ENCODE peak calls at places on chromosome 7, in five cellular contexts. E, I, D, J and F are unnamed samples.

GRCh38 chr7:21253740-21254687 is 173.9 kb upstream of the SP4 start:
- DNase-seq in E (peak), I (peak), D (peak), J (peak), F (peak)

GRCh38 chr7:140990193-140990962 is 24.4 kb downstream of the MRPS33 start:
- DNase-seq in E (no peak), I (no peak), D (no peak), J (no peak), F (no peak)

GRCh38 chr7:99407849-99408346 is 499 bp downstream of the PDAP1 start:
- DNase-seq in E (peak), I (peak), D (peak), J (peak), F (no peak)

GRCh38 chr7:48130658-48131108 is 40.6 kb upstream of the ABCA13 start:
- DNase-seq in E (no peak), I (no peak), D (no peak), J (no peak), F (no peak)

GRCh38 chr7:32059289-32060045 is 10.7 kb downstream of the PDE1C start:
- DNase-seq in E (peak), I (no peak), D (peak), J (no peak), F (no peak)

GRCh38 chr7:70614237-70614984 is 517.5 kb upstream of the GALNT17 start:
- DNase-seq in E (peak), I (peak), D (peak), J (peak), F (no peak)

GRCh38 chr7:28123752-28124151 is 56.8 kb downstream of the JAZF1 start:
- DNase-seq in E (no peak), I (no peak), D (no peak), J (no peak), F (no peak)

GRCh38 chr7:116809636-116810266 is 52.6 kb upstream of the CAPZA2 start:
- DNase-seq in E (peak), I (peak), D (peak), J (peak), F (no peak)

GRCh38 chr7:24922099-24922773 is 57.7 kb downstream of the OSBPL3 start:
- DNase-seq in E (no peak), I (no peak), D (no peak), J (no peak), F (no peak)

GRCh38 chr7:66261941-66262340 is 56.8 kb downstream of the TPST1 start:
- DNase-seq in E (no peak), I (no peak), D (no peak), J (no peak), F (no peak)

GRCh38 chr7:121741896-121742295 is 131.1 kb upstream of the PTPRZ1 start:
- DNase-seq in E (no peak), I (no peak), D (no peak), J (no peak), F (no peak)

GRCh38 chr7:9242604-9243003 is 809.2 kb downstream of the NXPH1 start:
- DNase-seq in E (no peak), I (no peak), D (no peak), J (no peak), F (no peak)

GRCh38 chr7:50761722-50762121 is 21.0 kb downstream of the GRB10 start:
- DNase-seq in E (no peak), I (no peak), D (no peak), J (no peak), F (no peak)

GRCh38 chr7:39567294-39567693 is 1.1 kb downstream of the YAE1 start:
- DNase-seq in E (no peak), I (no peak), D (no peak), J (no peak), F (no peak)

GRCh38 chr7:74343281-74344127 is 54.3 kb downstream of the CLIP2 start:
- DNase-seq in E (no peak), I (no peak), D (no peak), J (no peak), F (no peak)

GRCh38 chr7:129529643-129530042 is 27.3 kb downstream of the SMKR1 start:
- DNase-seq in E (peak), I (no peak), D (no peak), J (no peak), F (no peak)

GRCh38 chr7:157466473-157467261 is 129.9 kb downstream of the DNAJB6 start:
- DNase-seq in E (no peak), I (peak), D (no peak), J (peak), F (no peak)

GRCh38 chr7:27247452-27248426 is 5.1 kb downstream of the EVX1 start:
- DNase-seq in E (no peak), I (no peak), D (no peak), J (no peak), F (no peak)

GRCh38 chr7:138745189-138745588 is 44.0 kb upstream of the SVOPL start:
- DNase-seq in E (no peak), I (no peak), D (no peak), J (no peak), F (no peak)

GRCh38 chr7:134546903-134547737 is 1.8 kb upstream of the AKR1B15 start:
- DNase-seq in E (peak), I (peak), D (peak), J (peak), F (peak)

GRCh38 chr7:11069591-11069990 is 95.9 kb downstream of the PHF14 start:
- DNase-seq in E (no peak), I (no peak), D (no peak), J (no peak), F (no peak)

GRCh38 chr7:135147899-135148721 is at the start of gene TMEM140:
- DNase-seq in E (no peak), I (peak), D (peak), J (no peak), F (peak)

GRCh38 chr7:66344166-66344565 is 139.0 kb downstream of the TPST1 start:
- DNase-seq in E (no peak), I (no peak), D (no peak), J (no peak), F (no peak)

GRCh38 chr7:1558841-1559625 is 3.0 kb upstream of the TMEM184A start:
- DNase-seq in E (no peak), I (no peak), D (no peak), J (no peak), F (no peak)

GRCh38 chr7:117264716-117265115 is 58.1 kb downstream of the WNT2 start:
- DNase-seq in E (no peak), I (no peak), D (no peak), J (no peak), F (no peak)

GRCh38 chr7:135976312-135977019 is 693 bp downstream of the MTPN start:
- DNase-seq in E (peak), I (peak), D (peak), J (no peak), F (peak)

GRCh38 chr7:95478139-95479037 is 7.4 kb upstream of the ASB4 start:
- DNase-seq in E (peak), I (peak), D (peak), J (peak), F (no peak)

GRCh38 chr7:112214887-112215286 is 8.4 kb downstream of the ZNF277 start:
- DNase-seq in E (no peak), I (no peak), D (no peak), J (no peak), F (no peak)

GRCh38 chr7:101319401-101319800 is 2.2 kb downstream of the IFT22 start:
- DNase-seq in E (no peak), I (no peak), D (no peak), J (no peak), F (no peak)

GRCh38 chr7:112202819-112203218 is 3.4 kb downstream of the DOCK4 start:
- DNase-seq in E (no peak), I (peak), D (peak), J (no peak), F (no peak)

GRCh38 chr7:17623546-17624185 is 316.6 kb downstream of the SNX13 start:
- DNase-seq in E (peak), I (no peak), D (no peak), J (no peak), F (no peak)

GRCh38 chr7:66629222-66629658 is 559 bp downstream of the KCTD7 start:
- DNase-seq in E (peak), I (no peak), D (no peak), J (peak), F (no peak)

GRCh38 chr7:19982841-19983835 is 209.7 kb upstream of the TMEM196 start:
- DNase-seq in E (peak), I (peak), D (peak), J (peak), F (no peak)

GRCh38 chr7:85733163-85733915 is 546.5 kb upstream of the SEMA3D start:
- DNase-seq in E (no peak), I (no peak), D (no peak), J (no peak), F (no peak)

GRCh38 chr7:50781371-50781770 is 1.3 kb downstream of the GRB10 start:
- DNase-seq in E (no peak), I (no peak), D (no peak), J (peak), F (no peak)

GRCh38 chr7:22356855-22357310 is at the start of gene RAPGEF5:
- DNase-seq in E (peak), I (peak), D (peak), J (peak), F (no peak)

GRCh38 chr7:128697301-128697905 is 25.3 kb downstream of the GARIN1A start:
- DNase-seq in E (peak), I (peak), D (peak), J (peak), F (peak)

GRCh38 chr7:57384380-57384779 is 65.6 kb upstream of the ZNF716 start:
- DNase-seq in E (no peak), I (no peak), D (no peak), J (no peak), F (no peak)

GRCh38 chr7:101386558-101387199 is 24.0 kb downstream of the COL26A1 start:
- DNase-seq in E (peak), I (no peak), D (peak), J (peak), F (no peak)

GRCh38 chr7:123271231-123271630 is 71.5 kb upstream of the SLC13A1 start:
- DNase-seq in E (no peak), I (no peak), D (peak), J (no peak), F (no peak)

GRCh38 chr7:5430612-5430947 is 6.9 kb upstream of the TNRC18 start:
- DNase-seq in E (no peak), I (no peak), D (no peak), J (no peak), F (no peak)
- H3K4me3 ChIP-seq in E (peak), I (no peak), D (no peak), J (no peak), F (no peak)

GRCh38 chr7:158614695-158615094 is 27.1 kb upstream of the PTPRN2 start:
- DNase-seq in E (no peak), I (no peak), D (no peak), J (no peak), F (no peak)

GRCh38 chr7:158617737-158618128 is 30.1 kb upstream of the PTPRN2 start:
- DNase-seq in E (peak), I (no peak), D (no peak), J (no peak), F (no peak)

GRCh38 chr7:158618745-158619140 is 31.1 kb upstream of the PTPRN2 start:
- DNase-seq in E (no peak), I (no peak), D (no peak), J (no peak), F (no peak)

GRCh38 chr7:158613481-158613880 is 25.9 kb upstream of the PTPRN2 start:
- DNase-seq in E (no peak), I (no peak), D (no peak), J (no peak), F (no peak)

DNA sequence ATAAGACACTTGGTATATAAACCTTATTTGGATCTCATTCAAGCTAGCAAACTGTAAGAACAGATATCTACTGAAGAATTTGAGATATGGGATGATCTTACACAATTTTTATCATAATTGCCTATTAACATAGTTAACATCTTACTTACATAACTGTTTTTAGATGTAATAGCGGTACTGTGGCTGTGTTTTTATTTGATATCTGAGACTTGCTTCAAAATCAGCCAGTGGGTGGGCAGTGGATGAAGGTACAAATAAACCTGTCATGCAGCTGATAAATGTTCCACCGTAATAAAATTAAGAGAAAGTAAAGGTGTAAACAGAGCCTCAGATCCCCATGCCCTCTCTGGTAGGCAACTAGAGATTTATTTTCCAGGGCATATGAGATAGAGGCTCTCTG is 28.4 kb upstream of the PTPRN2 start:
- DNase-seq in E (no peak), I (no peak), D (no peak), J (no peak), F (no peak)
- H3K27ac ChIP-seq in E (peak), I (no peak), D (no peak), J (no peak), F (no peak)

GRCh38 chr7:148503900-148504487 is 86.6 kb upstream of the C7orf33 start:
- DNase-seq in E (peak), I (no peak), D (peak), J (peak), F (no peak)
- TF ChIP-seq CTCF in E (peak), I (peak), D (peak), J (peak), F (peak)

DNA sequence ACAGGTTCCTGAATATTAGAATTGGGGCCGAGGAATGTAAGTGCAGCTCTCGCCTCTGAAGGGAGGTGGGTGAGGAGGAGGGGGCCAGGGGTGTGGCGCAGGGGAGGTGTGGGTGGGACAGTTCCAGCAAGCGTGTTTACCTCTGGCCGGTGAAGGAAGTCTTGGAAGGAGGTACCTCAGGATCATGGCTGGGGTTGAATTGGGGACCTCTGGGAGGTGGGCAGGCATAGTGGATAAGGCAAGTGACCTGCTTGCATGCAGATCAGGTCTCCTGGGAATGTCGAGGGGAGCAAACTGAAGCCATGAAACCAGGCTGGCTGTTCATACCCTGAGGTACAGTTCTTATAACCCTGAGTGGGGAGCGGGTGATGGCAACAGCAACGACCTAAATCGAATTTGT is 2.0 kb downstream of the ZNF775 start:
- DNase-seq in E (no peak), I (no peak), D (no peak), J (peak), F (no peak)
- H3K4me3 ChIP-seq in E (peak), I (no peak), D (no peak), J (peak), F (no peak)